ENCODE peak calls at places on chromosomes 7 and 10, in ten cellular contexts. K is IMR-90, W is WERI-Rb-1, I is SJSA1, P is T-helper 17 cell, G is G401, H is spleen, D is putamen, V is NCI-H1092 treated with DMSO at 0.1 percent for 48 hours, S is adipocyte. Y is an unnamed sample.

GRCh38 chr10:79050896-79051555 is 17.7 kb upstream of the ZMIZ1 start:
- DNase-seq in K (no peak), W (no peak), I (no peak), P (no peak), G (no peak), H (peak), D (no peak), V (no peak), S (peak), Y (no peak)

GRCh38 chr7:122902751-122903495 is 16.7 kb upstream of the CADPS2 start:
- DNase-seq in K (no peak), W (no peak), I (no peak), P (no peak), G (no peak), H (no peak), D (no peak), V (no peak), S (no peak), Y (no peak)

GRCh38 chr7:35869810-35870209 is 69.0 kb downstream of the SEPTIN7 start:
- DNase-seq in K (peak), W (no peak), I (no peak), P (no peak), G (no peak), H (no peak), D (no peak), V (no peak), S (peak), Y (no peak)

GRCh38 chr7:149872419-149873073 is 1.2 kb upstream of the ATP6V0E2 start:
- DNase-seq in K (peak), W (peak), I (peak), P (no peak), G (peak), H (no peak), D (peak), V (peak), S (peak), Y (no peak)

GRCh38 chr10:49538381-49539319 is at the start of gene ERCC6:
- DNase-seq in K (peak), W (peak), I (peak), P (peak), G (peak), H (peak), D (peak), V (peak), S (peak), Y (peak)

GRCh38 chr10:113221756-113222168 is 271.7 kb downstream of the TCF7L2 start:
- DNase-seq in K (no peak), W (peak), I (peak), P (no peak), G (no peak), H (no peak), D (peak), V (no peak), S (peak), Y (no peak)

GRCh38 chr10:22436526-22436892 is 91.2 kb downstream of the SPAG6 start:
- DNase-seq in K (no peak), W (no peak), I (no peak), P (no peak), G (no peak), H (no peak), D (no peak), V (no peak), S (no peak), Y (no peak)

GRCh38 chr10:75616076-75616475 is 184.7 kb downstream of the LRMDA start:
- DNase-seq in K (no peak), W (no peak), I (no peak), P (no peak), G (no peak), H (no peak), D (no peak), V (no peak), S (no peak), Y (no peak)

GRCh38 chr10:94199565-94199964 is 163.2 kb downstream of the NOC3L start:
- DNase-seq in K (no peak), W (no peak), I (no peak), P (no peak), G (no peak), H (no peak), D (no peak), V (no peak), S (no peak), Y (no peak)

GRCh38 chr10:88786032-88786770 is 16.3 kb upstream of the LIPM start:
- DNase-seq in K (no peak), W (peak), I (no peak), P (no peak), G (no peak), H (no peak), D (no peak), V (no peak), S (no peak), Y (no peak)

GRCh38 chr7:29343379-29343778 is 148.8 kb downstream of the CHN2 start:
- DNase-seq in K (no peak), W (no peak), I (no peak), P (no peak), G (no peak), H (no peak), D (no peak), V (no peak), S (no peak), Y (no peak)

GRCh38 chr10:20598590-20598989 is 298.5 kb downstream of the NEBL start:
- DNase-seq in K (peak), W (peak), I (peak), P (no peak), G (no peak), H (no peak), D (no peak), V (no peak), S (no peak), Y (no peak)

GRCh38 chr7:23654508-23654907 is 25.5 kb upstream of the FAM221A start:
- DNase-seq in K (peak), W (peak), I (no peak), P (no peak), G (peak), H (no peak), D (no peak), V (no peak), S (no peak), Y (no peak)

GRCh38 chr10:52652431-52653220 is 120.0 kb downstream of the MBL2 start:
- DNase-seq in K (no peak), W (no peak), I (peak), P (no peak), G (peak), H (no peak), D (peak), V (no peak), S (peak), Y (no peak)

Y was measured in CD4-positive, alpha-beta T cell.